ENCODE peak calls at places on chromosome 10, in five cellular contexts. G is coronary artery, A is GM12878, V is cardiac fibroblast, F is BJ. P is an unnamed sample.

GRCh38 chr10:290026-290725 is 154.9 kb downstream of the ZMYND11 start:
- DNase-seq in G (no peak), A (no peak), F (no peak), V (no peak), P (no peak)

GRCh38 chr10:62327897-62328296 is 46.3 kb upstream of the ZNF365 start:
- DNase-seq in F (peak), A (no peak), V (peak), G (no peak), P (no peak)

GRCh38 chr10:129033790-129034272 is 433.2 kb upstream of the MGMT start:
- DNase-seq in A (no peak), F (no peak), G (no peak), V (no peak), P (no peak)

GRCh38 chr10:126216221-126216701 is 172.0 kb downstream of the ADAM12 start:
- DNase-seq in G (no peak), A (no peak), V (no peak), F (no peak), P (no peak)

GRCh38 chr10:841535-841934 is 90.0 kb downstream of the LARP4B start:
- DNase-seq in A (no peak), G (no peak), F (no peak), V (no peak), P (no peak)

GRCh38 chr10:3538850-3539531 is 246.0 kb downstream of the KLF6 start:
- DNase-seq in A (no peak), V (peak), G (no peak), F (peak), P (no peak)

GRCh38 chr10:117226813-117227451 is 14.0 kb upstream of the SLC18A2 start:
- DNase-seq in V (peak), G (no peak), A (no peak), F (no peak), P (no peak)

GRCh38 chr10:103545771-103546281 is 52.3 kb downstream of the NEURL1 start:
- DNase-seq in A (no peak), V (no peak), G (no peak), F (no peak), P (no peak)

GRCh38 chr10:81026597-81026996 is 488.9 kb downstream of the SH2D4B start:
- DNase-seq in V (peak), F (no peak), G (no peak), A (no peak), P (no peak)

GRCh38 chr10:91652364-91652763 is 19.5 kb upstream of the PPP1R3C start:
- DNase-seq in G (no peak), F (peak), A (no peak), V (peak), P (no peak)

GRCh38 chr10:22504766-22505165 is 159.5 kb downstream of the SPAG6 start:
- DNase-seq in V (no peak), G (no peak), F (no peak), A (no peak), P (no peak)

GRCh38 chr10:15348579-15348978 is 22.5 kb downstream of the FAM171A1 start:
- DNase-seq in G (no peak), V (peak), A (no peak), F (no peak), P (no peak)

GRCh38 chr10:24331457-24331856 is 122.5 kb downstream of the KIAA1217 start:
- DNase-seq in A (no peak), V (peak), G (no peak), F (no peak), P (no peak)

GRCh38 chr10:24617771-24618396 is 105.8 kb downstream of the ARHGAP21 start:
- DNase-seq in V (peak), F (no peak), A (no peak), G (no peak), P (peak)

GRCh38 chr10:98959486-98959885 is 276.2 kb downstream of the HPSE2 start:
- DNase-seq in G (no peak), V (no peak), A (no peak), F (no peak), P (no peak)

GRCh38 chr10:35573786-35574185 is 31.4 kb upstream of the GJD4 start:
- DNase-seq in F (no peak), A (no peak), G (no peak), V (no peak), P (no peak)

GRCh38 chr10:60621018-60621417 is 157.3 kb upstream of the CDK1 start:
- DNase-seq in V (no peak), G (no peak), A (no peak), F (no peak), P (no peak)

GRCh38 chr10:72616716-72617115 is 9.2 kb downstream of the MICU1 start:
- DNase-seq in A (no peak), V (no peak), F (no peak), G (no peak), P (no peak)

GRCh38 chr10:266974-267425 is 131.7 kb downstream of the ZMYND11 start:
- DNase-seq in A (peak), V (peak), G (no peak), F (no peak), P (no peak)

GRCh38 chr10:92567952-92568600 is 5.8 kb downstream of the IDE start:
- DNase-seq in V (peak), F (no peak), G (no peak), A (no peak), P (no peak)

GRCh38 chr10:67696029-67696428 is at the start of gene CTNNA3:
- DNase-seq in V (no peak), F (no peak), A (no peak), G (no peak), P (no peak)

GRCh38 chr10:24168258-24169170 is 40.4 kb upstream of the KIAA1217 start:
- DNase-seq in F (no peak), V (no peak), A (no peak), G (no peak), P (no peak)

GRCh38 chr10:93457511-93457910 is 24.6 kb downstream of the MYOF start:
- DNase-seq in V (no peak), A (no peak), F (no peak), G (no peak), P (no peak)

GRCh38 chr10:89090760-89091455 is 100.3 kb downstream of the FAS start:
- DNase-seq in A (no peak), F (no peak), G (no peak), V (peak), P (no peak)

GRCh38 chr10:20593649-20594048 is 303.5 kb downstream of the NEBL start:
- DNase-seq in V (no peak), G (no peak), F (no peak), A (no peak), P (no peak)

GRCh38 chr10:10394933-10395658 is 622.6 kb upstream of the CELF2 start:
- DNase-seq in A (no peak), V (peak), G (no peak), F (no peak), P (no peak)

GRCh38 chr10:31945392-31945791 is 16.8 kb upstream of the ARHGAP12 start:
- DNase-seq in V (no peak), F (no peak), A (no peak), G (no peak), P (no peak)

GRCh38 chr10:31949266-31949665 is 20.6 kb upstream of the ARHGAP12 start:
- DNase-seq in G (no peak), F (no peak), A (no peak), V (no peak), P (no peak)

GRCh38 chr10:31944071-31944433 is 15.4 kb upstream of the ARHGAP12 start:
- DNase-seq in A (no peak), G (no peak), V (no peak), F (no peak), P (no peak)

GRCh38 chr10:31948021-31948420 is 19.4 kb upstream of the ARHGAP12 start:
- DNase-seq in G (no peak), F (no peak), A (no peak), V (no peak), P (no peak)

GRCh38 chr10:31947144-31947926 is 18.7 kb upstream of the ARHGAP12 start:
- DNase-seq in G (no peak), V (peak), F (peak), A (no peak), P (no peak)
- H3K4me3 ChIP-seq in G (peak), V (peak), F (no peak), A (no peak), P (no peak)

DNA sequence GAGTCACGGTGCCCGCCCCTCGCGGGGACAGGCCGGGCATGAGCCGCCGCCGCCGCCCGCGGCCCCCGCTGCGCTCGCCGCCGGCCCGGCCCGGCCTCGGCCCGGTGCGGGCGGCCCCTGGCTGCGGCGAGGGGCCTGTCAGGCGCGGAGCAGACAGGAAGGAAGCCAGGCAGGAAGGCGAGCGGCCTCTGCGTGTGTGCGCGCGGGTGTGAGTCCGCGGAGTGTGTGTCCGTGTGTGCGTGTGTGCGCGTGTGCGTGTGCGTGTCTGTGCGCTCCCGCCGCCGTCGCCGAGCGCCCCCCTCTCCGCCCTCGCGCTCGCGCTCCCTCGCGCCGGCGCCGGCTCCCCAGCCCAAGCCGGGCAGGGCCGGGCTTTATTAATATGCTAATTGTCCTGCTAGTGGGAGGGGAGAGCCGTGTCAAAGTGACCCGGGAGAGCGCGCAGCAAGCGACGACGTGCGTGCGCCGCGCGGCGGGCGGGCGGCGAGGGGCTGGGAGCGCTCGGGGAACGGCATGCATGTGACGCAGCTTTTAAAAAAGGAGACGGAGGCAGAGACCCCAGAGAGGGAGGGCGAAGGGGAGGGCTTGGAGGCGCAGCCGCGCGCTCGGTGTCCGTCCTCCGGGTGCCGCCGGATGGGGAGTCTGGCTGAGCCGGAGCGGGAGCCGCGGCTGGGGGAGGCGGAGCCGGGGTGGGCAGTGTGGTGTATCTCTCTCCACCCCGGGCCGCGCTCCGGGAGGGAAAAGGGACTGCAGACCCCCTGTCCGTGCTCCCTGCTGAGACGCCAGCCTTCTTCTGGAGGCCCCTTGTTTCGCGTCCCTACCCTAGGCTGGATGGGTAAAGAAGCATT is at the start of gene LDB1:
- DNase-seq in A (no peak), G (peak), F (no peak), V (peak), P (no peak)
- TF ChIP-seq CTCF in A (no peak), G (no peak), F (peak), V (no peak), P (no peak)

GRCh38 chr10:70323697-70324340 is 40.0 kb upstream of the NPFFR1 start:
- DNase-seq in A (no peak), F (no peak), V (no peak), G (no peak), P (no peak)
- H3K4me3 ChIP-seq in A (no peak), F (no peak), V (no peak), G (no peak), P (no peak)

GRCh38 chr10:27242951-27243551 is 2.5 kb upstream of the ACBD5 start:
- DNase-seq in G (no peak), A (peak), F (no peak), V (peak), P (peak)

GRCh38 chr10:27240212-27240890 is at the start of gene ACBD5:
- DNase-seq in F (peak), V (peak), A (peak), G (peak), P (peak)

GRCh38 chr10:27242473-27242950 is 1.9 kb upstream of the ACBD5 start:
- DNase-seq in V (no peak), A (no peak), G (no peak), F (no peak), P (no peak)

GRCh38 chr10:27240891-27241639 is 468 bp upstream of the ACBD5 start:
- DNase-seq in V (peak), G (no peak), A (no peak), F (no peak), P (no peak)

DNA sequence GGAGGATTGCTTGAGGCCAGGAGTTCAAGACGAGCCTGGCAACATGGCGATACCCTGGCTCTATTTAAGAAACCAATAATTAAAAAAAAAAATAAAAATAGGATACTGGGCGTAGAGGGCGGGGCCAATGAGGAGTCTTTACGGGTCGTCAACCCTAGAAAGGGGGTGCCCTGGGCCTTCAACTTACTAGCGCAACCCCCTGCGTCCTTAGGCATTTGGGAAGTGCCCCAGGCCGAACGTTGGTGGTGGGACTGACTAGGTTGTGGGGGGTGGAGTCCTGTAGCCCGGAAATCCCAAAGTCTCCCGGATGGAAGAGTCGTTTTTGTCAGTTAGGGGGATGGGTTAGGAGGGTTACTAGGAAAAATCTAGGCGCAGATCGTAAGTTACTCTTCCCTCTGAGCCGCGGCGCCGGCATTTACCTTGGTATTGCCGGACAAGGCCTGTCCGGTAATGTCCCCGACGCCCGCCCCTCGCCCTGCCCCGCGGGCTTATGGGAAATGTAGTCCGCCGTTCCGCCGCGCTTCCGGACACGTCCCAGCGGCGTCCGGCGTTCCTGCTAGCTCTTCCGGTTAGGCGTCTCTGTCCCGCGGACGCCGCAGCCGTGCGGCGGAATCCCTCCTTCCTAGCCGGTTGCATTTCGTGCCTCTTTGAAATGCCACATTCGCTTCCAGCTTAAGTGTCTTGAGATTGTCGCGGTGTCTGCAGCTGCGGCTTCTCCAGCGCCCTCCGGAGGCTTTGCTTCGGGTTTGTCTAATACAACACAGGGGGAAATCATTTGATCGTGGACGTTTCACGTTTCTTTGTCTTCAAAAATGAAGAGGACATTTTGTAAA is 1.3 kb upstream of the ACBD5 start:
- DNase-seq in F (peak), A (peak), G (peak), V (peak), P (peak)
- TF ChIP-seq CTCF in F (peak), A (peak), G (no peak), V (peak), P (peak)

GRCh38 chr10:7432884-7433726 is 22.3 kb upstream of the SFMBT2 start:
- DNase-seq in A (no peak), V (no peak), G (no peak), F (no peak), P (no peak)
- H3K4me3 ChIP-seq in A (no peak), V (no peak), G (no peak), F (no peak), P (no peak)

DNA sequence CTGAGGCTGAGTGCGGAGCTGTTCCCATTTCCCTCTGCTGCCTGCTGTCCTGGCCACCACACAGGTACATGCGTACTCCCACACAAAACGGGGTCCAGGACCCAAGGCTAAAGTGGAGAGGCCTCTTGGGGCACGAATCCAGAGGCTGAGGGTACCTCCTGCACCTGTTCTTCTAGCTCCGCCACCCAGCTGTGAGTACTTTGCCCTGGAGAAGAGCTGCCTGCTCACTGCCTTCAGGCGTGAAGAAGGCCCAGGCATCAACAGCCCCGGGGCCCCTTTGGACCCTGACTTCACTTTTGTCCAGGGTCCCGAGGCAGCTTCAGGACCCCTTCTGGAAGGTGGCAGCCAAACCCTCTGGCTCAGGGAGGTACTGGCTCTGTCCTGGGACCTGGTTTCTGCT is 88.6 kb downstream of the HIF1AN start:
- DNase-seq in A (no peak), F (no peak), V (no peak), G (no peak), P (no peak)
- TF ChIP-seq CTCF in A (no peak), F (no peak), V (no peak), G (no peak), P (no peak)

DNA sequence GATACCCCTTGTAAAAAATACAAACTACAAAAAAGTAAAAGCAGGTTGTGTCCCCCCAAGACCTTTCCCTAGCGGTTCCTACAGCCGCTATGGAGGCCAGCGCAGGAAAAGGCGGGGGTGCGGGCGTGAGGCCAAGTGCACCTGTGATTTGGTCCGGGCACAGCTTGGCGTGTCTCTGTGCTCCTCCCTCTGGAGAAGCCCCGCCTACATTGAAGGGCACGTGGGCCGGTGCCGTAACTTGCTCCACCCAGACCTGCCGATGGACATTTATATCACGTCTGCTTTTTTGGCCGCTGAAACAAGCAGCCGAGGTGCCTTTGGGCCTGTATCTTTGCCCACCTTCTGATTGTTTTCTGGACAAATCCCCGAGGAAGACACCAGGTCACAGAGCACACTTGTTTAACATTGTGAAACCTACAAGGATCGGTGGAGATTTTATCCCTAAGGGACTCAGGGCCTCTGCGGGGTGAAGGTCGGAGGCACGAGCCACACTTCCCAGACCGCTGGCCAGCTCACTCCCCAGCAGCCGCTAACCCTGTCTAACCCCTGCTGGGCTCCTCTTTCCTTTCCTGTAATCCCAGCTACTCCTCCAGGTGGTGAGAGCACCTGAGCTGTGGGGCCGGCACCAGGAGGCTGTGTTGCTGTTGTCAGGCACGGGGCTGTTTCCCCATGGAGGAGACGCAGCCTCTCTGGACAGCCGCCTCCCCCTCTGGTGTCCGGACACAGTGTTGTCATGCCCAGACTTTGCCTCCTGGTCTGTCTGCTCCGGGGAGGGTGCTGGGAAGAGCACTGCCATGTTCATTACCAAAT is 18.8 kb upstream of the INPP5A start:
- DNase-seq in A (no peak), G (peak), V (no peak), F (no peak), P (no peak)
- H3K4me3 ChIP-seq in A (no peak), G (no peak), V (no peak), F (no peak), P (no peak)

GRCh38 chr10:48493083-48493871 is 111.6 kb downstream of the ARHGAP22 start:
- DNase-seq in F (no peak), V (no peak), A (no peak), G (peak), P (no peak)

GRCh38 chr10:48494073-48494472 is 110.8 kb downstream of the ARHGAP22 start:
- DNase-seq in V (no peak), F (no peak), G (peak), A (no peak), P (no peak)

GRCh38 chr10:48491422-48492139 is 113.3 kb downstream of the ARHGAP22 start:
- DNase-seq in A (no peak), G (no peak), F (no peak), V (no peak), P (no peak)

GRCh38 chr10:48489099-48489498 is 115.8 kb downstream of the ARHGAP22 start:
- DNase-seq in F (no peak), V (no peak), G (no peak), A (no peak), P (no peak)

DNA sequence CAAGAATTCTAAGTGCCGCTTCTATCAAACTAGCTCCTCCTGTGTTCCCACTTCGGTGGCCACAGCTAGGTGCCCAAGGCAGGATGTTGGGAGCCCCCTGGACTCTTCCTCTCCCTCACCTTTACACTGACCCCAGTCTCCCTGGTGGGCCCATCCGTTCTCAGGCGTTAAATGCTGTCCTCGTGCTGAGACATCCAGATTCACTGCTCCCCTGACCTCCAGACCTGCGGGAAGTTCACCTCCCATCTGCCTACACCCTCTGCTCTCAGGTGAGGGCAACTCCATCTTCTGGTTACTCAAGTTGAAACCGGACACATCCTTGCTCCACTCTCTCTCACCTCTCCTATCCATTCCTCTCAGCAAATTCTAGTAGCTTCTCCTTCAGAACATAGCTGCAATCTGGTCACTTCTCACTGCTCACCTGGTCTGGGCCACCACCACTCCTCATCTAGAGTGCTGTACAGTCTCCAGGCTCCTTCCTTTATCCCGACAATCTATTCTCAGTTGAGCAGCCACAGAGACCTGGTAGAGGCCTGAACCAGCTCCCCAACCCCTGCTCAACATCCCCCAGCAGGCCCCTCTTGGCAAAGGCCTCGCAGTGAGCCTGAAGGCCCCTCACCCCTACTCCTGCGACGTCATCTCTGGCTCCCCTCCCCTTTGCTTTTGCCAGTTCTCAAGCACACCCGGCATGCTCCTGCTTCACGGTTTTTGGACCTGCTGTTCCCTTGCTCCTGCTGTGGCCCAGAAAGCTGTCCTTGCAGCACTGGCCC is 114.1 kb downstream of the ARHGAP22 start:
- DNase-seq in V (no peak), A (no peak), G (peak), F (no peak), P (no peak)
- TF ChIP-seq CTCF in V (no peak), A (no peak), G (no peak), F (no peak), P (no peak)

GRCh38 chr10:110306452-110306768 is 1.7 kb upstream of the SMNDC1 start:
- DNase-seq in A (no peak), G (no peak), F (no peak), V (no peak), P (no peak)
- H3K4me3 ChIP-seq in A (no peak), G (no peak), F (no peak), V (no peak), P (no peak)